ENCODE peak calls at places on chromosome 17, in ten cellular contexts. H is right atrium auricular region, J is Calu3, B is mucosa of descending colon, F is glutamatergic neuron, U is BJ, L is cardiac muscle cell, Z is SK-N-SH, T is IMR-90, V is OCI-LY7. I is an unnamed sample.

GRCh38 chr17:41762841-41763240 is 23.7 kb downstream of the JUP start:
- DNase-seq in U (no peak), J (no peak), B (no peak), H (no peak), Z (no peak), T (no peak), F (no peak), V (no peak), L (no peak), I (no peak)

GRCh38 chr17:66799839-66800537 is 34.9 kb upstream of the CACNG5 start:
- DNase-seq in Z (no peak), B (peak; percentile 17), V (peak; percentile 15), L (no peak), T (no peak), J (no peak), H (no peak), F (no peak), U (no peak), I (no peak)

GRCh38 chr17:19791918-19792317 is 43.8 kb upstream of the ALDH3A1 start:
- DNase-seq in H (no peak), J (no peak), B (no peak), Z (no peak), T (no peak), F (no peak), U (no peak), L (no peak), V (no peak), I (no peak)

GRCh38 chr17:31366088-31366487 is 25.4 kb upstream of the RAB11FIP4 start:
- DNase-seq in U (no peak), V (no peak), J (no peak), Z (no peak), T (no peak), L (no peak), B (no peak), F (no peak), H (no peak), I (no peak)

GRCh38 chr17:82297280-82297803 is 20.1 kb downstream of the CD7 start:
- DNase-seq in F (no peak), T (no peak), V (peak; percentile 71), L (no peak), H (peak; percentile 94), Z (peak; percentile 54), B (peak; percentile 77), U (peak; percentile 37), J (peak; percentile 57), I (peak; percentile 84)

GRCh38 chr17:75908201-75908600 is 3.5 kb upstream of the MRPL38 start:
- DNase-seq in T (no peak), F (no peak), H (peak; percentile 75), J (no peak), V (no peak), U (no peak), B (no peak), L (peak; percentile 89), Z (no peak), I (no peak)

GRCh38 chr17:16075949-16076348 is 76.3 kb downstream of the TTC19 start:
- DNase-seq in H (no peak), T (no peak), B (no peak), F (no peak), J (no peak), L (no peak), V (no peak), Z (no peak), U (no peak), I (no peak)

GRCh38 chr17:69733171-69734014 is 318.9 kb downstream of the MAP2K6 start:
- DNase-seq in Z (no peak), J (no peak), H (no peak), V (peak; percentile 30), F (no peak), B (no peak), T (peak; percentile 88), L (no peak), U (no peak), I (no peak)

GRCh38 chr17:50950002-50950877 is 84.1 kb upstream of the TOB1 start:
- DNase-seq in F (peak; percentile 79), J (peak; percentile 89), V (peak; percentile 70), U (peak; percentile 71), B (peak; percentile 82), L (peak; percentile 72), H (peak; percentile 80), Z (peak; percentile 86), T (peak; percentile 84), I (no peak)

GRCh38 chr17:16258916-16259315 is 41.9 kb downstream of the PIGL start:
- DNase-seq in U (no peak), T (peak; percentile 36), H (no peak), L (no peak), V (no peak), F (no peak), Z (no peak), B (no peak), J (no peak), I (no peak)

GRCh38 chr17:39261286-39261685 is 35.5 kb upstream of the STAC2 start:
- DNase-seq in J (peak; percentile 70), L (no peak), F (peak; percentile 32), Z (no peak), T (no peak), H (peak; percentile 5), V (peak; percentile 45), B (peak; percentile 23), U (no peak), I (peak; percentile 70)

GRCh38 chr17:17304521-17304985 is 1.4 kb downstream of the NT5M start:
- DNase-seq in T (no peak), U (no peak), H (no peak), L (peak; percentile 43), J (no peak), V (peak; percentile 65), F (no peak), Z (no peak), B (no peak), I (no peak)

GRCh38 chr17:51103451-51103850 is 17.2 kb downstream of the SPAG9 start:
- DNase-seq in J (no peak), B (no peak), Z (no peak), T (no peak), U (no peak), F (no peak), H (no peak), L (peak; percentile 30), V (no peak), I (no peak)

GRCh38 chr17:65892912-65893377 is 299.0 kb downstream of the CEP112 start:
- DNase-seq in T (no peak), Z (no peak), B (no peak), U (no peak), J (no peak), V (no peak), L (no peak), F (no peak), H (no peak), I (no peak)

GRCh38 chr17:41544935-41545334 is 16.8 kb upstream of the KRT19 start:
- DNase-seq in J (no peak), V (no peak), U (no peak), L (no peak), B (no peak), F (no peak), Z (no peak), H (no peak), T (no peak), I (no peak)

GRCh38 chr17:57954421-57955182 is 610 bp downstream of the CUEDC1 start:
- DNase-seq in B (peak; percentile 64), J (peak; percentile 48), H (peak; percentile 85), Z (peak; percentile 84), V (no peak), L (peak; percentile 77), T (peak; percentile 46), F (peak; percentile 71), U (no peak), I (peak; percentile 93)
- TF ChIP-seq CTCF in B (no peak), J (no peak), H (no peak), Z (no peak), V (no peak), L (no peak), T (no peak), F (no peak), U (no peak), I (no peak)

GRCh38 chr17:48723555-48724239 is 712 bp downstream of the PRAC2 start:
- DNase-seq in U (no peak), F (no peak), T (no peak), B (peak; percentile 76), Z (no peak), L (peak; percentile 14), J (peak; percentile 32), V (no peak), H (no peak), I (no peak)

GRCh38 chr17:48722924-48723554 is at the start of gene PRAC2:
- DNase-seq in Z (no peak), F (no peak), J (no peak), B (peak; percentile 73), T (no peak), L (no peak), H (no peak), U (no peak), V (no peak), I (no peak)

GRCh38 chr17:48725294-48726064 is 2.5 kb downstream of the PRAC2 start:
- DNase-seq in B (peak; percentile 19), V (no peak), J (no peak), H (no peak), U (no peak), Z (no peak), F (no peak), L (no peak), T (no peak), I (no peak)

GRCh38 chr17:48725005-48725293 is 2.0 kb downstream of the PRAC2 start:
- DNase-seq in F (no peak), U (no peak), T (no peak), Z (no peak), B (no peak), J (no peak), H (no peak), V (no peak), L (no peak), I (no peak)

GRCh38 chr17:48724241-48725004 is 1.4 kb downstream of the PRAC2 start:
- DNase-seq in Z (peak; percentile 83), H (peak; percentile 88), L (peak; percentile 89), B (peak; percentile 98), J (peak; percentile 96), U (no peak), V (peak; percentile 58), F (peak; percentile 92), T (peak; percentile 67), I (no peak)
- TF ChIP-seq CTCF in Z (peak; percentile 97), H (peak; percentile 79), L (peak; percentile 80), B (peak; percentile 57), J (peak; percentile 94), U (peak; percentile 79), V (peak; percentile 81), F (peak; percentile 72), T (peak; percentile 84), I (peak; percentile 75)

GRCh38 chr17:56319531-56319930 is 166.3 kb downstream of the ANKFN1 start:
- DNase-seq in U (peak; percentile 11), V (peak; percentile 54), T (peak; percentile 70), F (no peak), H (no peak), J (no peak), L (peak; percentile 65), Z (peak; percentile 33), B (peak; percentile 2), I (no peak)
- TF ChIP-seq CTCF in U (peak; percentile 58), V (peak; percentile 82), T (peak; percentile 66), F (peak; percentile 50), H (peak; percentile 62), J (peak; percentile 26), L (no peak), Z (peak; percentile 92), B (no peak), I (peak; percentile 60)

DNA sequence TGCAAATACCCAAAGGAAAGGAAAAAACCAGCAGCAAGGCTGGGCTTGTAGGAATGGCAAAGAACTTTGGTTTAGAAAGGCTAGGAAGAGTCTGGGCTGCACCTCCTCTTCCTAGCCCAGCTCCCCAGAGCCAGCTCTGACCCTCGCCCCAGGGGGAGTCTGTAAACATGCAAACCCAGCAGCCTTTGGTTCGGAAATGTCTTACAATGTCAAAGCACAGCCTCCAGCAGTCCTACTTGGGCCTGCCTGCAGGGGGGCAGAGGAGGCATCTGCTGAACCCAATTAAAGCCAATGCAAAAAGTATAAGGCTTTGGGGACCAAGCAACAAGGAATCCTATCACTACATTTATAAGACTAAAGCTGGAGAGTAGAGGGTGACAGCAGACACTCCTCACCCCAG is 5.0 kb upstream of the FTSJ3 start:
- DNase-seq in H (no peak), Z (no peak), V (no peak), U (no peak), F (no peak), L (no peak), T (no peak), B (no peak), J (no peak), I (no peak)
- TF ChIP-seq CTCF in H (no peak), Z (no peak), V (peak; percentile 26), U (no peak), F (no peak), L (no peak), T (no peak), B (no peak), J (no peak), I (no peak)